ENCODE peak calls at places on chromosomes 2 and 18, in eight cellular contexts. C is adipocyte, T is neuronal stem cell, P is Karpas-422, E is DND-41, N is mammary epithelial cell, X is colonic mucosa, U is SK-N-SH. L is an unnamed sample.

GRCh38 chr2:73036779-73037165 is 34.7 kb downstream of the SFXN5 start:
- DNase-seq in E (no peak), C (no peak), P (no peak), T (no peak), N (no peak), X (no peak), U (no peak), L (no peak)

GRCh38 chr2:16525265-16525887 is 140.3 kb downstream of the CYRIA start:
- DNase-seq in E (peak; percentile 43), T (peak; percentile 36), X (peak; percentile 34), P (peak; percentile 90), N (peak; percentile 10), U (peak; percentile 37), C (no peak), L (peak; percentile 44)

GRCh38 chr2:197277726-197278259 is 32.8 kb downstream of the ANKRD44 start:
- DNase-seq in U (no peak), E (no peak), C (no peak), N (no peak), X (no peak), T (no peak), P (no peak), L (no peak)

GRCh38 chr2:224284134-224284946 is 117.6 kb downstream of the FAM124B start:
- DNase-seq in X (peak; percentile 30), T (peak; percentile 30), U (peak; percentile 12), N (peak; percentile 43), E (no peak), P (peak; percentile 77), C (peak; percentile 80), L (peak; percentile 38)

GRCh38 chr2:127165539-127165935 is 54.6 kb downstream of the CYP27C1 start:
- DNase-seq in N (no peak), T (no peak), P (no peak), U (no peak), C (no peak), E (no peak), X (no peak), L (no peak)

GRCh38 chr2:211144078-211144477 is 587.7 kb downstream of the CPS1 start:
- DNase-seq in C (peak; percentile 87), N (peak; percentile 73), T (no peak), U (no peak), X (no peak), P (no peak), E (no peak), L (no peak)

GRCh38 chr18:42113529-42114191 is 158.6 kb downstream of the PIK3C3 start:
- DNase-seq in U (no peak), T (no peak), C (peak; percentile 72), N (peak; percentile 6), P (peak; percentile 55), X (no peak), E (peak; percentile 54), L (no peak)

GRCh38 chr2:6168485-6168884 is 476.3 kb downstream of the SOX11 start:
- DNase-seq in N (no peak), P (no peak), C (no peak), T (no peak), E (no peak), U (no peak), X (no peak), L (no peak)

GRCh38 chr2:215839309-215839708 is 174.0 kb downstream of the MREG start:
- DNase-seq in N (no peak), P (no peak), T (no peak), C (no peak), X (no peak), E (no peak), U (no peak), L (no peak)

GRCh38 chr2:40550085-40550484 is 98.2 kb upstream of the SLC8A1 start:
- DNase-seq in T (no peak), N (no peak), U (no peak), X (no peak), C (no peak), E (no peak), P (no peak), L (no peak)

DNA sequence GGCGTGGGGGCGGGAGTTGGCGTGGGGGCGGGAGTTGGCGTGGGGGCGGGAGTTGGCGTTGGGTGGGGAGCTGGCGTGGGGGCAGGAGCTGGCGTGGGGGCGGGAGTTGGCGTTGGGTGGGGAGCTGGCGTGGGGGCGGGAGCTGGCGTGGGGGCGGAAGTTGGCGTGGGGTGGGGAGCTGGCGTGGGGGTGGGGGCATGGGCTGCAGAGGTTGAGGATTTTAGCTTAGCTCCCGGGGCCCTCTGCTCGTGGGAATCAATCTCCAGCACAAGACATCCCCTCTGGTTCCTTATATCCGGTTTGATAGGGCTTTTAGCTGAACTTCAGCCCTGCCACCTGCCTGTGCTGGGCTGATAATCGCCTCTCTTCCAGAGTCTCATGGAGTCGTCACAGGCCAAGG is 177.0 kb downstream of the LDLRAD4 start:
- DNase-seq in T (no peak), E (no peak), X (no peak), N (no peak), C (no peak), P (no peak), U (no peak), L (no peak)
- H3K9ac ChIP-seq in T (no peak overlapping the region), E (no peak overlapping the region), X (no peak overlapping the region), N (no peak overlapping the region), C (no peak overlapping the region), P (no peak overlapping the region), U (no peak overlapping the region), L (no peak overlapping the region)

GRCh38 chr2:48527211-48527880 is 2.6 kb upstream of the STON1 start:
- DNase-seq in X (no peak), P (no peak), E (no peak), C (peak; percentile 84), N (no peak), T (no peak), U (no peak), L (no peak)

GRCh38 chr2:48529676-48530032 is 300 bp upstream of the STON1 start:
- DNase-seq in E (no peak), X (no peak), N (no peak), P (no peak), C (no peak), T (no peak), U (no peak), L (no peak)

GRCh38 chr2:48530033-48530804 is at the start of gene STON1:
- DNase-seq in U (peak; percentile 79), C (peak; percentile 78), X (peak; percentile 40), P (peak; percentile 43), N (peak; percentile 11), E (peak; percentile 56), T (peak; percentile 45), L (no peak)

GRCh38 chr2:48528431-48528830 is 1.5 kb upstream of the STON1 start:
- DNase-seq in U (no peak), E (no peak), T (no peak), X (no peak), N (no peak), C (no peak), P (no peak), L (no peak)

GRCh38 chr2:48529189-48529588 is 765 bp upstream of the STON1 start:
- DNase-seq in N (no peak), U (peak; percentile 52), X (no peak), P (no peak), E (no peak), C (no peak), T (no peak), L (no peak)
- H3K9ac ChIP-seq in N (no peak overlapping the region), U (no peak overlapping the region), X (no peak overlapping the region), P (no peak overlapping the region), E (no peak overlapping the region), C (no peak overlapping the region), T (peak overlapping the region; percentile 54), L (peak overlapping the region; percentile 52)

GRCh38 chr2:182866461-182867369 is at the start of gene FRZB:
- DNase-seq in U (peak; percentile 84), X (peak; percentile 55), E (no peak), C (peak; percentile 93), P (no peak), T (peak; percentile 82), N (peak; percentile 10), L (peak; percentile 36)

GRCh38 chr2:182868423-182868822 is 2.0 kb upstream of the FRZB start:
- DNase-seq in E (no peak), T (no peak), P (no peak), C (no peak), X (peak; percentile 40), U (peak; percentile 23), N (no peak), L (no peak)

GRCh38 chr2:182868049-182868422 is 1.6 kb upstream of the FRZB start:
- DNase-seq in X (no peak), E (no peak), P (no peak), N (no peak), C (no peak), U (peak; percentile 75), T (peak; percentile 73), L (no peak)

GRCh38 chr2:182866095-182866460 is 359 bp downstream of the FRZB start:
- DNase-seq in C (peak; percentile 22), E (no peak), U (no peak), X (no peak), T (no peak), N (no peak), P (no peak), L (no peak)

GRCh38 chr2:182867411-182868048 is 1.1 kb upstream of the FRZB start:
- DNase-seq in E (no peak), T (peak; percentile 39), N (no peak), C (no peak), P (no peak), U (peak; percentile 49), X (no peak), L (no peak)
- H3K9ac ChIP-seq in E (no peak overlapping the region), T (peak overlapping the region; percentile 86), N (no peak overlapping the region), C (peak overlapping the region; percentile 78), P (no peak overlapping the region), U (peak overlapping the region; percentile 45), X (no peak overlapping the region), L (peak overlapping the region; percentile 79)

GRCh38 chr2:14560686-14561085 is 71.8 kb upstream of the LRATD1 start:
- DNase-seq in T (no peak), U (no peak), N (no peak), P (no peak), X (no peak), E (no peak), C (no peak), L (no peak)

GRCh38 chr2:14557111-14557510 is 75.4 kb upstream of the LRATD1 start:
- DNase-seq in U (no peak), E (no peak), P (no peak), X (no peak), C (no peak), N (peak; percentile 80), T (no peak), L (no peak)

GRCh38 chr2:14554829-14555580 is 77.5 kb upstream of the LRATD1 start:
- DNase-seq in U (no peak), X (peak; percentile 73), P (no peak), T (no peak), C (no peak), E (no peak), N (no peak), L (no peak)

GRCh38 chr2:14557921-14558320 is 74.6 kb upstream of the LRATD1 start:
- DNase-seq in T (no peak), N (peak; percentile 58), X (no peak), E (no peak), U (no peak), P (no peak), C (no peak), L (no peak)

DNA sequence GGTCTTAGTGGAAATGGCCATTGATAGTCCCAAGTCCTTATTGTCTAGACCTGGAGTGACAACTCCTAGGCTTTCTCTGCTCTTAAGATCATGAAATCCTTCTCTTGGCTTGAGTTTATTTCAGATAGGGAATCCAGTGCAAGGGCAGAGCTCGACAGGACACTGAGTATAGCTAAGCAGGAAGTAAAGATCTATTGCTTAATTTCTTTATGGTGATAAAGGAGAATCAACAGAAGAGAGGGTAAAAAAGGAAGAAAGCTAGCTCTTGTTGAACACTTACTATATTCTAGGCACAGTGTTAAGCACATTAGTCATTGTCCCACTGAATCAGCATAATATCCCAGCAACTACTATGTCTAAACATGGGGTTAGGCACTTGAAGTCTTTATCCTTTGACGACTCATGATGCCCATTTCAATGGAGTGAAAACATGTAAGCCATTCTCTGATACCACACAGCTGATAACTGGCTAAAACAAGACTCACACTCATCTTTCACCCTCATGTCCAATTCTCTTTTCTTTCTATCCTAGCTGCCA is 74.1 kb upstream of the LRATD1 start:
- DNase-seq in E (no peak), T (no peak), N (peak; percentile 70), X (no peak), P (no peak), U (no peak), C (no peak), L (no peak)
- H3K9ac ChIP-seq in E (no peak overlapping the region), T (no peak overlapping the region), N (no peak overlapping the region), X (peak overlapping the region; percentile 58), P (no peak overlapping the region), U (no peak overlapping the region), C (no peak overlapping the region), L (no peak overlapping the region)